ENCODE peak calls at places on chromosomes 2 and 18, in four cellular contexts. One of them, this sample, is unnamed. For H3K27me3, the result is how much of the 10 kb centered on the place peaks cover.

GRCh38 chr2:82124629-82125028 is 1820.1 kb upstream of the LRRTM1 start:
- DNase-seq in K562: no peak
- DNase-seq in H1: no peak
- DNase-seq in HepG2: no peak
- DNase-seq in this sample: no peak

GRCh38 chr2:10187661-10188060 is 65.1 kb downstream of the RRM2 start:
- DNase-seq in K562: no peak
- DNase-seq in HepG2: no peak
- DNase-seq in H1: no peak
- DNase-seq in this sample: no peak

GRCh38 chr2:41381701-41382100 is 666.1 kb upstream of the PKDCC start:
- DNase-seq in H1: no peak
- DNase-seq in HepG2: no peak
- DNase-seq in K562: no peak
- DNase-seq in this sample: no peak

GRCh38 chr18:23069481-23069880 is 65.8 kb upstream of the CABLES1 start:
- DNase-seq in K562: no peak
- DNase-seq in H1: no peak
- DNase-seq in HepG2: no peak
- DNase-seq in this sample: no peak

GRCh38 chr2:1972948-1973347 is 228.6 kb upstream of the PXDN start:
- DNase-seq in H1: no peak
- DNase-seq in K562: no peak
- DNase-seq in HepG2: no peak
- DNase-seq in this sample: no peak

GRCh38 chr2:233380132-233381012 is 26.1 kb downstream of the DGKD start:
- DNase-seq in H1: no peak
- DNase-seq in HepG2: no peak
- DNase-seq in K562: peak
- DNase-seq in this sample: no peak

GRCh38 chr2:64538764-64539433 is 14.8 kb downstream of the AFTPH start:
- DNase-seq in HepG2: no peak
- DNase-seq in H1: no peak
- DNase-seq in K562: no peak
- DNase-seq in this sample: no peak

GRCh38 chr2:228762565-228762964 is 508.5 kb downstream of the PID1 start:
- DNase-seq in K562: no peak
- DNase-seq in HepG2: no peak
- DNase-seq in H1: no peak
- DNase-seq in this sample: no peak

GRCh38 chr2:626491-627339 is 50.5 kb downstream of the TMEM18 start:
- DNase-seq in K562: no peak
- DNase-seq in HepG2: no peak
- DNase-seq in H1: no peak
- DNase-seq in this sample: no peak

GRCh38 chr2:20986540-20986939 is 57.3 kb downstream of the APOB start:
- DNase-seq in H1: no peak
- DNase-seq in HepG2: no peak
- DNase-seq in K562: no peak
- DNase-seq in this sample: no peak

GRCh38 chr2:178279142-178279541 is 84.8 kb downstream of the OSBPL6 start:
- DNase-seq in K562: no peak
- DNase-seq in HepG2: no peak
- DNase-seq in H1: peak
- DNase-seq in this sample: peak

GRCh38 chr18:48733854-48734253 is 195.0 kb downstream of the CTIF start:
- DNase-seq in HepG2: no peak
- DNase-seq in H1: no peak
- DNase-seq in K562: no peak
- DNase-seq in this sample: no peak

GRCh38 chr18:74303936-74304335 is 11.7 kb upstream of the C18orf63 start:
- DNase-seq in HepG2: no peak
- DNase-seq in K562: no peak
- DNase-seq in H1: no peak
- DNase-seq in this sample: no peak

GRCh38 chr18:2898131-2898640 is 51.4 kb downstream of the EMILIN2 start:
- DNase-seq in H1: no peak
- DNase-seq in HepG2: no peak
- DNase-seq in K562: no peak
- DNase-seq in this sample: no peak

GRCh38 chr18:70250781-70251180 is 38.1 kb upstream of the SOCS6 start:
- DNase-seq in H1: no peak
- DNase-seq in K562: no peak
- DNase-seq in HepG2: no peak
- DNase-seq in this sample: no peak

GRCh38 chr2:239461551-239462515 is 61.0 kb upstream of the HDAC4 start:
- DNase-seq in H1: no peak
- DNase-seq in K562: no peak
- DNase-seq in HepG2: no peak
- DNase-seq in this sample: no peak

GRCh38 chr18:61825386-61825785 is 67.4 kb downstream of the RNF152 start:
- DNase-seq in H1: no peak
- DNase-seq in K562: no peak
- DNase-seq in HepG2: no peak
- DNase-seq in this sample: no peak

GRCh38 chr2:97992836-97993825 is 2.6 kb downstream of the TMEM131 start:
- DNase-seq in HepG2: no peak
- DNase-seq in K562: no peak
- DNase-seq in H1: no peak
- DNase-seq in this sample: no peak

GRCh38 chr2:172430671-172431070 is 3.3 kb downstream of the ITGA6 start:
- DNase-seq in K562: no peak
- DNase-seq in H1: no peak
- DNase-seq in HepG2: no peak
- DNase-seq in this sample: no peak

GRCh38 chr2:18516112-18516511 is 44.3 kb downstream of the RDH14 start:
- DNase-seq in K562: no peak
- DNase-seq in HepG2: no peak
- DNase-seq in H1: no peak
- DNase-seq in this sample: no peak

GRCh38 chr2:216107760-216108159 is 1.4 kb upstream of the XRCC5 start:
- DNase-seq in H1: no peak
- DNase-seq in HepG2: peak
- DNase-seq in K562: peak
- DNase-seq in this sample: no peak

GRCh38 chr2:27356056-27356381 is 545 bp downstream of the GTF3C2 start:
- DNase-seq in H1: no peak
- DNase-seq in HepG2: peak
- DNase-seq in K562: no peak
- DNase-seq in this sample: peak

GRCh38 chr2:8583400-8584173 is 98.3 kb upstream of the ID2 start:
- DNase-seq in H1: peak
- DNase-seq in HepG2: peak
- DNase-seq in K562: peak
- DNase-seq in this sample: peak

GRCh38 chr2:38187416-38188127 is 111.6 kb upstream of the CYP1B1 start:
- DNase-seq in HepG2: no peak
- DNase-seq in H1: no peak
- DNase-seq in K562: no peak
- DNase-seq in this sample: peak

GRCh38 chr2:20621366-20622295 is 29.3 kb downstream of the HS1BP3 start:
- DNase-seq in K562: no peak
- DNase-seq in H1: no peak
- DNase-seq in HepG2: no peak
- DNase-seq in this sample: no peak

DNA sequence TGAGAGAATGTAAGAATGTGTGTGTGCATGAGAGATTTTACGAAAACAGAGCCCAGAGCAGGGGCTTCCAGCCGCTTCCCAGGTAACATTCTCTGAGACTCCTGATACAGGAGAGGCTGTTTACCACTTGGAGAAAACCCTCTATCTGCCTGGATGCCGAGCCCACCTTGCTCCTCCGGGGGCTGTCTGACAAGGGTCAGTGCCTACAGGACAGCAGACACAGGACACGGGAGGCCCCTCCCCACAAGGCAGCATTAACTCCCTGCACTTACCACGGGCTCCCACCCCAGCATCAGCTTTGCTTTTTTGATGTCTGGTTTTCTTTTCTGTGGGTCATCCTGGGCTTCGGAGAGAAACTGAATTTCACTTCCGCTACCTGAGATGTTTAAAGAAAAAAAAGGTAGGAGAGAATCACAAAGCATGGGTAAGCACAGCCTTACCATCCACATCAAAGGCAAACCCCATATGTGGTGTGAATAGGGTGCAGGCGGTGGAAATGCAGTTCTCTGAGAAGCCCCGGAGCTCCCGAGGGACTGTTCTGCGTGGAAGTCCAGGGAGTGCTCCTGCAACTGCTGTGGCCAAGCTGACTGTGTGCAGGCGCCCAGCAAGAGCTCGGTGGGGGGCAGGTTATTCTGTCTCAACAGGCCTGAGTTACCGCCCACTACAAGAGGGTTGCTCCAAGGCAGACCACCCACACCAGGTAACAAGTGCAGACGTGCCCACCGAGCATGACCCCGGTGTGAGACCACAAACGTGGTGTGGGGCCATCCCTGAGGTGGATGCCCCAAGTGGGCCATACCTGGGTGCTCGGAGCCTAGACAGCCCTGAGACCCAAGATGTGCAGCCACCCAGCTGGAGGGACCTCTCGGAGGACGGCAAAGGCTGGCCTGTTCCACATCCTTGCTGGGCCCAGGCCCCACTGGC is 97.4 kb downstream of the UXS1 start:
- DNase-seq in K562: no peak
- DNase-seq in H1: no peak
- DNase-seq in HepG2: no peak
- DNase-seq in this sample: no peak
- TF ChIP-seq JUN in K562: no peak
- TF ChIP-seq JUN in H1: no peak
- TF ChIP-seq JUN in HepG2: no peak
- TF ChIP-seq JUN in this sample: no peak

GRCh38 chr2:126799306-126799705 is 99.4 kb upstream of the TEX51 start:
- DNase-seq in K562: no peak
- DNase-seq in H1: no peak
- DNase-seq in HepG2: no peak
- DNase-seq in this sample: no peak
- H3K27me3 ChIP-seq in K562: under half
- H3K27me3 ChIP-seq in H1: under half
- H3K27me3 ChIP-seq in HepG2: under half
- H3K27me3 ChIP-seq in this sample: under half

GRCh38 chr2:109724533-109725460 is 69.3 kb upstream of the RGPD5 start:
- DNase-seq in HepG2: no peak
- DNase-seq in H1: no peak
- DNase-seq in K562: no peak
- DNase-seq in this sample: no peak
- TF ChIP-seq JUN in HepG2: no peak
- TF ChIP-seq JUN in H1: no peak
- TF ChIP-seq JUN in K562: no peak
- TF ChIP-seq JUN in this sample: no peak

DNA sequence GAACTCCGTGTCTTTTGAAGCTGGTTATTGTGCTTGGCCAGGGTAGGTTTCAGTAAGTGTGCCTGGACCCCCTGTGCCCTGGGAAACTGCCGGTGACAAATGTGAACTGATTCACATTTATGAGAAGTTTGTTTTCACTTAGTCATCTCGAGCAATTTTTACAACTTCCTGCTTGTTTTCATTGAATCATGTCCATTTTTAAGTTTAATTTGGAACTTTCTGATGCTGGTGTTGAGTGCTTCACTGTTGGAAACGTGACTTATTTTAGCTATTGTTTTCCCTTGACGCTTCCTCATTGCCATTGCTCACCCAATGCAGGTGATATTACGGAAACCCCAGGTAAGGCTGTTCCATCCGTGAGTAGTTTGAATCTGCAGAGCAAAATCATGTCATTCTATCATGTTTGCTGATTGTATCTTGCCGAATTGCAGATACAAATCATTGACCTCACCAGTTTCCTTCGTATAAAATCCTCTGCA is 97.2 kb downstream of the RTN4 start:
- DNase-seq in H1: no peak
- DNase-seq in HepG2: no peak
- DNase-seq in K562: no peak
- DNase-seq in this sample: peak
- H3K27me3 ChIP-seq in H1: under half
- H3K27me3 ChIP-seq in HepG2: under half
- H3K27me3 ChIP-seq in K562: under half
- H3K27me3 ChIP-seq in this sample: under half